ENCODE peak calls at places on chromosomes 13 and 19, in nine cellular contexts. T is IMR-90, X is cardiac muscle cell, Y is body of pancreas, B is endothelial cell of umbilical vein, H is tibial nerve, M is ovary, I is heart right ventricle, N is lung. W is an unnamed sample. For H3K4me1, the result is how much of the 10 kb centered on the place peaks cover.

GRCh38 chr19:6733338-6734095 is 3.9 kb downstream of the GPR108 start:
- DNase-seq in T (no peak), M (no peak), H (no peak), B (no peak), N (peak), Y (no peak), X (no peak), I (no peak), W (no peak)

GRCh38 chr13:98315902-98316301 is 138.8 kb upstream of the RNF113B start:
- DNase-seq in M (no peak), I (no peak), X (peak), H (no peak), T (no peak), B (no peak), Y (no peak), N (no peak), W (no peak)

GRCh38 chr13:32846020-32846451 is 170.2 kb upstream of the KL start:
- DNase-seq in M (no peak), Y (no peak), B (no peak), X (no peak), T (no peak), I (no peak), H (no peak), N (no peak), W (no peak)

GRCh38 chr13:48097793-48098192 is 2.9 kb upstream of the MED4 start:
- DNase-seq in T (no peak), X (no peak), H (no peak), B (no peak), Y (no peak), N (no peak), M (no peak), I (no peak), W (no peak)

GRCh38 chr19:44236384-44236783 is 23.3 kb upstream of the ZNF233 start:
- DNase-seq in I (no peak), T (no peak), M (no peak), X (no peak), H (no peak), B (no peak), N (no peak), Y (no peak), W (no peak)

GRCh38 chr13:19864339-19865309 is 1.2 kb upstream of the ZMYM5 start:
- DNase-seq in N (peak), X (peak), M (peak), H (peak), Y (peak), T (peak), B (peak), I (peak), W (peak)

GRCh38 chr13:33289966-33290365 is 4.4 kb upstream of the STARD13 start:
- DNase-seq in I (no peak), X (no peak), M (no peak), N (no peak), T (peak), B (no peak), Y (no peak), H (no peak), W (no peak)

GRCh38 chr13:99829156-99829555 is 142.4 kb downstream of the ZIC5 start:
- DNase-seq in I (no peak), X (no peak), T (no peak), M (no peak), Y (no peak), B (no peak), H (no peak), N (no peak), W (no peak)

GRCh38 chr19:48962029-48962848 is 2.9 kb upstream of the FTL start:
- DNase-seq in N (peak), H (no peak), X (no peak), Y (peak), I (peak), M (peak), T (no peak), B (no peak), W (peak)

GRCh38 chr19:1690570-1691307 is 38.3 kb upstream of the TCF3 start:
- DNase-seq in T (no peak), H (no peak), M (no peak), B (no peak), X (peak), N (peak), I (no peak), Y (peak), W (no peak)

GRCh38 chr19:36115453-36116343 is at the start of gene TBCB:
- DNase-seq in N (peak), T (peak), M (no peak), H (peak), Y (peak), I (peak), X (peak), B (peak), W (peak)

GRCh38 chr13:97281028-97281427 is 58.9 kb downstream of the MBNL2 start:
- DNase-seq in Y (no peak), T (no peak), I (no peak), N (no peak), X (no peak), B (no peak), M (no peak), H (no peak), W (no peak)

GRCh38 chr19:20964798-20965197 is 41.7 kb downstream of the ZNF85 start:
- DNase-seq in B (no peak), H (no peak), I (no peak), M (no peak), N (no peak), Y (peak), T (no peak), X (peak), W (no peak)

GRCh38 chr19:39797083-39797482 is 18.4 kb downstream of the LEUTX start:
- DNase-seq in X (no peak), M (no peak), H (no peak), B (no peak), I (no peak), T (no peak), Y (no peak), N (no peak), W (no peak)

GRCh38 chr13:98089246-98089645 is 53.6 kb upstream of the FARP1 start:
- DNase-seq in X (no peak), N (no peak), B (no peak), M (no peak), T (peak), H (no peak), Y (no peak), I (no peak), W (no peak)

GRCh38 chr19:41753159-41753558 is 2.2 kb upstream of the CEACAM6 start:
- DNase-seq in N (peak), I (peak), B (peak), X (no peak), H (no peak), T (no peak), Y (peak), M (no peak), W (peak)

GRCh38 chr13:110367620-110368019 is 60.5 kb downstream of the COL4A2 start:
- DNase-seq in Y (no peak), H (no peak), I (no peak), X (no peak), N (no peak), T (no peak), M (no peak), B (no peak), W (no peak)

GRCh38 chr19:50003810-50004419 is 21.3 kb downstream of the VRK3 start:
- DNase-seq in M (no peak), Y (peak), B (peak), I (no peak), X (no peak), H (no peak), N (peak), T (peak), W (no peak)

GRCh38 chr13:59745395-59745788 is 418.3 kb downstream of the DIAPH3 start:
- DNase-seq in I (no peak), T (peak), Y (no peak), H (no peak), X (no peak), M (no peak), B (no peak), N (no peak), W (no peak)

GRCh38 chr13:111412251-111412650 is 91.8 kb downstream of the TEX29 start:
- DNase-seq in T (no peak), M (no peak), X (no peak), I (no peak), B (no peak), H (no peak), N (no peak), Y (no peak), W (no peak)

GRCh38 chr13:51733656-51734334 is 70.2 kb downstream of the DHRS12 start:
- DNase-seq in Y (no peak), M (no peak), B (no peak), I (no peak), X (peak), T (peak), N (no peak), H (no peak), W (no peak)

GRCh38 chr19:17680235-17680722 is 7.9 kb downstream of the UNC13A start:
- DNase-seq in Y (peak), N (peak), T (peak), B (peak), M (peak), X (peak), H (peak), I (peak), W (peak)

GRCh38 chr19:52200044-52200443 is 10.2 kb downstream of the PPP2R1A start:
- DNase-seq in T (peak), H (no peak), Y (peak), X (no peak), B (peak), N (no peak), I (no peak), M (no peak), W (peak)

GRCh38 chr19:55676384-55676783 is 1.4 kb downstream of the EPN1 start:
- DNase-seq in H (no peak), B (no peak), I (no peak), X (no peak), Y (peak), N (no peak), T (peak), M (no peak), W (peak)

GRCh38 chr19:42129399-42130253 is 2.6 kb downstream of the POU2F2 start:
- DNase-seq in B (no peak), I (peak), N (peak), X (no peak), Y (peak), H (no peak), M (no peak), T (peak), W (no peak)

GRCh38 chr13:48585456-48585840 is 52.6 kb upstream of the RCBTB2 start:
- DNase-seq in N (peak), B (peak), X (no peak), H (no peak), T (no peak), Y (peak), M (no peak), I (no peak), W (no peak)

GRCh38 chr19:14318873-14319272 is 62.4 kb upstream of the ADGRE5 start:
- DNase-seq in H (no peak), X (peak), T (no peak), N (no peak), Y (no peak), B (peak), I (peak), M (no peak), W (peak)

GRCh38 chr13:98105929-98106336 is 37.0 kb upstream of the FARP1 start:
- DNase-seq in M (no peak), N (peak), H (no peak), X (no peak), Y (no peak), T (peak), I (peak), B (peak), W (peak)

GRCh38 chr13:23796546-23796945 is 92.7 kb downstream of the MIPEP start:
- DNase-seq in T (peak), H (no peak), N (no peak), X (no peak), B (no peak), Y (no peak), M (no peak), I (no peak), W (no peak)

GRCh38 chr19:45045671-45046353 is 7.0 kb downstream of the CLASRP start:
- DNase-seq in H (no peak), M (no peak), I (no peak), X (peak), N (no peak), B (no peak), Y (peak), T (no peak), W (no peak)

GRCh38 chr13:112931028-112931934 is 37.7 kb upstream of the MCF2L start:
- DNase-seq in I (no peak), X (peak), Y (peak), T (peak), H (no peak), N (no peak), B (peak), M (peak), W (no peak)

GRCh38 chr19:46605356-46605821 is 4.3 kb downstream of the CALM3 start:
- DNase-seq in I (no peak), Y (no peak), H (peak), N (no peak), X (no peak), B (no peak), T (no peak), M (peak), W (no peak)
- H3K4me1 ChIP-seq in I (half or more), Y (under half), H (half or more), N (under half), X (under half), B (under half), T (under half), M (under half), W (under half)

DNA sequence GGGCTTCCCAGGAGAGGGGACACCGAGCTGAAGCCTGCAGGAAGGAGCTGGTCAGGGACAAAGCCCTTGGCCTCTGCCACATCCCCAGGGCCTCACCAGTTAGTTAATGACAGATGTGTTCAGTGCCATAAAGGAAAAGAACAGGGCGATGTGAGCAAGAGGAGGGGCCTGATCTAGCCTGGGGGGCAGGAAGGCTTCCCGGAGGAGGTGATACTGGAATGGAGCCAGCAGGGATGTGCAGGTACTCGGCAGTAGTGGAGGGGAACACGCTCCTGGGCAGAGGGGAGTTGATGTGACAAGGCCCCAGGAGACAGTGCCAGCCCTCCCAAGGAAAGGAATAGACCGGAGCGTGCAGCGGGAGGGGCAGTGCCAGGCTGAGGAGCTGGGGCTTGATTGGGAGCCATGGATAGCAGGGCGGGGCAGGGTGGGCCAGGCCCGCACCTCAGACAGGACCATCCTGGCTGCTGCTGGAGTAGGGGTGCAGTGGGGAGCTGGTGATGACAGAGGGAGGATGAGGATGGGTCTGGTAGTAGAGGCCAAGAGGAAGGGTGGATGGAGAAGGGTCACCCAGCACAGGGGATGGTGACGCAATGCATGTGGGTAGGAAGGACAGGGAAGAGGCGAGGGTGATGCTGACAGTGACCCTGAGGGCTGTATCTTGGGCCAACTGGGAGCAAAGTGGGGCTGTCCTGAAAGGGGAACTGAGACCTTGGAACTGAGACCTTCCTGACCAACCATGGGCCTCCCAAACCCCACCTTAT is 4.1 kb downstream of the C19orf33 start:
- DNase-seq in Y (no peak), X (no peak), T (no peak), B (no peak), I (no peak), H (no peak), N (no peak), M (no peak), W (no peak)
- H3K27ac ChIP-seq in Y (no peak), X (no peak), T (no peak), B (no peak), I (no peak), H (no peak), N (no peak), M (no peak), W (no peak)

GRCh38 chr13:30352121-30352520 is 44.8 kb upstream of the KATNAL1 start:
- DNase-seq in H (no peak), Y (no peak), X (no peak), N (no peak), B (no peak), I (no peak), M (no peak), T (no peak), W (no peak)
- H3K4me1 ChIP-seq in H (under half), Y (under half), X (under half), N (under half), B (under half), I (under half), M (under half), T (under half), W (under half)

DNA sequence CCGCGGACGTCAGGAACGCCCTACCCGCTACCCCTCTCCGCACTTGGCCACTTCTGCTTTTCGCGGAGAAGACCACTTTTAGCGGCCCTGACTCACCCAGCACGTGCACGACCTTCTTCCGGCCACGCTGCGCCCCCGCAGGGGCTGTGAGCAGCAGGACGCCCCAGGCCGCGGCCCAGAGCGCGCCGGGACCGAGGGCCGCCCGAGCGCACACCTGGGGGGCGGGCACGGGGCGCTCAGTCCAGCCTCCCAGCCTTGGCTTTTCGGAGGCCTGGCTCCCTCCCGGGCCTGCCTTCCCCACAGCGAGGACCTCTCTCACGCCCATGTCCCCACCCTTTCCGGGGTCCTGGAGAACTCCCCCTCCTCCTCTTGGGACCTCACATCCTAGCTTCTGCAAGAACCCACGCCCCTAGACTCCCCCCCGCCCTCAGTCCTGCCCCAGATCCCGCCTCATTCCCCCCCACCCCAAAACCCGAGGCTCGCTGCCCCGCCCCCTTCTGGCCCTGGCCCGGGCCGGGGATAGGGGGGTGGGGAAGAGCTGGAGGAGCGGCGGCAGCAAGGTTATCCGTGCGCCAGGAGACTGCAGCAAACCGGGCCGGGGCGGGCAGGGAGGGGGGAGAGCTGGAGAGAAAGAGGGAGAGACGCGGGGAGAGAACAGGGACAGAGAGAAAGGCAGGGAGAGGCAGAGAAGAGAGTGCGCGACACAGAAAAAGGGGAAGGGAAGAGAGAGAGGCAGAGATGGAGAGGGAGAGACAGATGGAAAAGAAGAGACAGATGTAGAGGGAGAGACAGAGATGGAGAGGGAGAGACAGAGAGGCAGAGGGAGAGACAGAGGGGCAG is 11.5 kb downstream of the TM6SF2 start:
- DNase-seq in B (no peak), I (no peak), M (no peak), N (no peak), T (no peak), Y (no peak), X (peak), H (no peak), W (no peak)
- H3K27ac ChIP-seq in B (no peak), I (no peak), M (no peak), N (no peak), T (no peak), Y (no peak), X (no peak), H (no peak), W (no peak)

W was measured in right cardiac atrium.